ENCODE peak calls at places on chromosomes 7 and 10, in ten cellular contexts. U is kidney epithelial cell; N is astrocyte of the cerebellum; M is MM.1S; Y is dorsolateral prefrontal cortex; D is nucleus accumbens; L is H54; H is cardiac fibroblast; R is memory B cell; A is stimulated activated CD4-positive, alpha-beta T cell treated with anti-CD3 and anti-CD28 coated beads, Interleukin-4, amount 100 ng/mL, for 48 hours. S is an unnamed sample.

GRCh38 chr7:2313450-2314208 is 612 bp downstream of the SNX8 start:
- DNase-seq in U (no peak), N (no peak), M (no peak), Y (peak), D (no peak), L (peak), H (no peak), R (no peak), A (no peak), S (no peak)

GRCh38 chr10:63438506-63439498 is 27.0 kb downstream of the JMJD1C start:
- DNase-seq in U (no peak), N (no peak), M (no peak), Y (no peak), D (no peak), L (no peak), H (peak), R (no peak), A (no peak), S (no peak)

GRCh38 chr7:86991844-86992243 is 67.6 kb downstream of the ELAPOR2 start:
- DNase-seq in U (no peak), N (peak), M (no peak), Y (no peak), D (no peak), L (no peak), H (no peak), R (no peak), A (no peak), S (no peak)

GRCh38 chr7:158413962-158414961 is 173.4 kb downstream of the PTPRN2 start:
- DNase-seq in U (no peak), N (no peak), M (no peak), Y (peak), D (peak), L (no peak), H (no peak), R (no peak), A (no peak), S (no peak)

GRCh38 chr7:127667017-127667670 is 15.2 kb downstream of the SND1 start:
- DNase-seq in U (no peak), N (no peak), M (no peak), Y (no peak), D (no peak), L (peak), H (peak), R (no peak), A (no peak), S (no peak)

GRCh38 chr10:3076138-3076537 is 8.8 kb downstream of the PFKP start:
- DNase-seq in U (no peak), N (no peak), M (no peak), Y (no peak), D (no peak), L (no peak), H (no peak), R (no peak), A (no peak), S (no peak)

GRCh38 chr7:37971491-37971890 is 51.1 kb downstream of the EPDR1 start:
- DNase-seq in U (no peak), N (no peak), M (no peak), Y (no peak), D (no peak), L (no peak), H (no peak), R (no peak), A (no peak), S (no peak)

GRCh38 chr7:79298145-79298760 is 155.2 kb downstream of the MAGI2 start:
- DNase-seq in U (peak), N (peak), M (peak), Y (no peak), D (no peak), L (no peak), H (peak), R (no peak), A (no peak), S (no peak)

GRCh38 chr7:143518521-143518920 is 40.8 kb downstream of the TAS2R41 start:
- DNase-seq in U (no peak), N (peak), M (no peak), Y (no peak), D (no peak), L (no peak), H (no peak), R (no peak), A (no peak), S (no peak)

GRCh38 chr7:6385110-6385792 is 62.5 kb downstream of the DAGLB start:
- DNase-seq in U (peak), N (peak), M (no peak), Y (no peak), D (no peak), L (peak), H (peak), R (no peak), A (no peak), S (no peak)

GRCh38 chr10:89518108-89518507 is 17.3 kb downstream of the SLC16A12 start:
- DNase-seq in U (no peak), N (no peak), M (no peak), Y (no peak), D (no peak), L (no peak), H (peak), R (no peak), A (no peak), S (no peak)

GRCh38 chr7:71626206-71626605 is 494.3 kb downstream of the GALNT17 start:
- DNase-seq in U (peak), N (peak), M (no peak), Y (no peak), D (no peak), L (no peak), H (peak), R (no peak), A (no peak), S (no peak)

GRCh38 chr10:3750884-3751283 is 34.1 kb downstream of the KLF6 start:
- DNase-seq in U (no peak), N (no peak), M (no peak), Y (no peak), D (no peak), L (no peak), H (peak), R (no peak), A (no peak), S (no peak)

GRCh38 chr7:46215987-46216567 is 295.0 kb upstream of the IGFBP3 start:
- DNase-seq in U (no peak), N (no peak), M (no peak), Y (no peak), D (no peak), L (no peak), H (peak), R (no peak), A (no peak), S (no peak)